ENCODE peak calls at places on chromosome 6, in four cellular contexts. One of them, this sample, is unnamed.

GRCh38 chr6:10801224-10801848 is 37.0 kb downstream of the MAK start:
- DNase-seq in neural crest cell: peak; percentile 54
- DNase-seq in LoVo: peak; percentile 61
- DNase-seq in T-cell: peak; percentile 12
- DNase-seq in this sample: peak; percentile 43

GRCh38 chr6:6603317-6603716 is 14.8 kb downstream of the LY86 start:
- DNase-seq in LoVo: no peak
- DNase-seq in T-cell: no peak
- DNase-seq in neural crest cell: no peak
- DNase-seq in this sample: no peak

GRCh38 chr6:150456902-150457643 is 88.3 kb downstream of the IYD start:
- DNase-seq in T-cell: no peak
- DNase-seq in neural crest cell: no peak
- DNase-seq in LoVo: peak; percentile 8
- DNase-seq in this sample: no peak

GRCh38 chr6:112416885-112417284 is 69.8 kb downstream of the RFPL4B start:
- DNase-seq in LoVo: no peak
- DNase-seq in T-cell: no peak
- DNase-seq in neural crest cell: no peak
- DNase-seq in this sample: no peak

GRCh38 chr6:160137989-160138835 is 16.6 kb downstream of the SLC22A1 start:
- DNase-seq in neural crest cell: peak; percentile 57
- DNase-seq in T-cell: peak; percentile 44
- DNase-seq in LoVo: peak; percentile 61
- DNase-seq in this sample: peak; percentile 41

GRCh38 chr6:143234686-143235085 is 174.0 kb downstream of the AIG1 start:
- DNase-seq in T-cell: no peak
- DNase-seq in neural crest cell: no peak
- DNase-seq in LoVo: no peak
- DNase-seq in this sample: no peak

GRCh38 chr6:37418727-37419126 is 14.3 kb upstream of the CMTR1 start:
- DNase-seq in T-cell: no peak
- DNase-seq in neural crest cell: no peak
- DNase-seq in LoVo: no peak
- DNase-seq in this sample: no peak

GRCh38 chr6:50062051-50062450 is 12.3 kb upstream of the DEFB112 start:
- DNase-seq in LoVo: no peak
- DNase-seq in neural crest cell: no peak
- DNase-seq in T-cell: no peak
- DNase-seq in this sample: no peak

GRCh38 chr6:16690244-16691142 is 70.8 kb downstream of the ATXN1 start:
- DNase-seq in T-cell: no peak
- DNase-seq in neural crest cell: no peak
- DNase-seq in LoVo: no peak
- DNase-seq in this sample: no peak

GRCh38 chr6:2133718-2134310 is 111.6 kb downstream of the GMDS start:
- DNase-seq in LoVo: no peak
- DNase-seq in T-cell: no peak
- DNase-seq in neural crest cell: no peak
- DNase-seq in this sample: no peak

GRCh38 chr6:107841265-107841650 is 17.1 kb upstream of the SCML4 start:
- DNase-seq in LoVo: no peak
- DNase-seq in T-cell: no peak
- DNase-seq in neural crest cell: no peak
- DNase-seq in this sample: no peak

GRCh38 chr6:139373154-139373927 is 1.1 kb downstream of the CITED2 start:
- DNase-seq in neural crest cell: peak; percentile 43
- DNase-seq in LoVo: peak; percentile 64
- DNase-seq in T-cell: peak; percentile 63
- DNase-seq in this sample: peak; percentile 72

GRCh38 chr6:165847407-165848098 is 184.5 kb upstream of the PDE10A start:
- DNase-seq in LoVo: peak; percentile 37
- DNase-seq in neural crest cell: no peak
- DNase-seq in T-cell: no peak
- DNase-seq in this sample: peak; percentile 17

GRCh38 chr6:30154061-30154460 is 7.0 kb downstream of the TRIM10 start:
- DNase-seq in T-cell: no peak
- DNase-seq in LoVo: no peak
- DNase-seq in neural crest cell: no peak
- DNase-seq in this sample: no peak

GRCh38 chr6:104548297-104548696 is 311.4 kb downstream of the HACE1 start:
- DNase-seq in LoVo: no peak
- DNase-seq in T-cell: no peak
- DNase-seq in neural crest cell: no peak
- DNase-seq in this sample: no peak

GRCh38 chr6:130134594-130134993 is 88.2 kb downstream of the SAMD3 start:
- DNase-seq in neural crest cell: no peak
- DNase-seq in LoVo: no peak
- DNase-seq in T-cell: no peak
- DNase-seq in this sample: no peak

GRCh38 chr6:5466459-5466858 is 205.1 kb downstream of the FARS2 start:
- DNase-seq in T-cell: no peak
- DNase-seq in neural crest cell: no peak
- DNase-seq in LoVo: peak; percentile 1
- DNase-seq in this sample: no peak

GRCh38 chr6:44064089-44064947 is 62.9 kb downstream of the MRPL14 start:
- DNase-seq in T-cell: no peak
- DNase-seq in neural crest cell: no peak
- DNase-seq in LoVo: peak; percentile 19
- DNase-seq in this sample: no peak

GRCh38 chr6:3850451-3851203 is 1.5 kb downstream of the FAM50B start:
- DNase-seq in T-cell: peak; percentile 11
- DNase-seq in neural crest cell: no peak
- DNase-seq in LoVo: no peak
- DNase-seq in this sample: peak; percentile 19

GRCh38 chr6:155224031-155224451 is 39.8 kb upstream of the CLDN20 start:
- DNase-seq in neural crest cell: no peak
- DNase-seq in T-cell: no peak
- DNase-seq in LoVo: no peak
- DNase-seq in this sample: no peak

GRCh38 chr6:101080597-101080996 is 199.5 kb upstream of the ASCC3 start:
- DNase-seq in LoVo: peak; percentile 46
- DNase-seq in neural crest cell: no peak
- DNase-seq in T-cell: no peak
- DNase-seq in this sample: no peak

GRCh38 chr6:142153230-142153629 is 6.2 kb downstream of the VTA1 start:
- DNase-seq in T-cell: no peak
- DNase-seq in neural crest cell: no peak
- DNase-seq in LoVo: no peak
- DNase-seq in this sample: no peak

GRCh38 chr6:13391537-13391936 is 63.2 kb upstream of the TBC1D7 start:
- DNase-seq in LoVo: no peak
- DNase-seq in T-cell: no peak
- DNase-seq in neural crest cell: no peak
- DNase-seq in this sample: no peak

GRCh38 chr6:1057490-1058135 is 254.3 kb upstream of the FOXQ1 start:
- DNase-seq in LoVo: no peak
- DNase-seq in T-cell: no peak
- DNase-seq in neural crest cell: no peak
- DNase-seq in this sample: no peak

GRCh38 chr6:129889580-129889979 is 28.5 kb upstream of the TMEM244 start:
- DNase-seq in T-cell: no peak
- DNase-seq in neural crest cell: no peak
- DNase-seq in LoVo: peak; percentile 15
- DNase-seq in this sample: no peak

GRCh38 chr6:149166324-149166723 is 151.2 kb upstream of the TAB2 start:
- DNase-seq in neural crest cell: no peak
- DNase-seq in T-cell: no peak
- DNase-seq in LoVo: no peak
- DNase-seq in this sample: no peak

GRCh38 chr6:16985484-16986284 is 116.2 kb upstream of the STMND1 start:
- DNase-seq in neural crest cell: no peak
- DNase-seq in T-cell: no peak
- DNase-seq in LoVo: no peak
- DNase-seq in this sample: no peak

GRCh38 chr6:51021171-51021570 is 202.5 kb downstream of the TFAP2B start:
- DNase-seq in LoVo: no peak
- DNase-seq in T-cell: no peak
- DNase-seq in neural crest cell: no peak
- DNase-seq in this sample: no peak

GRCh38 chr6:33082702-33083101 is 6.9 kb downstream of the HLA-DPB1 start:
- DNase-seq in neural crest cell: no peak
- DNase-seq in T-cell: no peak
- DNase-seq in LoVo: no peak
- DNase-seq in this sample: no peak

GRCh38 chr6:61203966-61204496 is 1082.0 kb downstream of the KHDRBS2 start:
- DNase-seq in neural crest cell: no peak
- DNase-seq in T-cell: no peak
- DNase-seq in LoVo: no peak
- DNase-seq in this sample: no peak

GRCh38 chr6:166752928-166753721 is 126.1 kb upstream of the RPS6KA2 start:
- DNase-seq in neural crest cell: no peak
- DNase-seq in LoVo: no peak
- DNase-seq in T-cell: no peak
- DNase-seq in this sample: no peak

GRCh38 chr6:129131282-129131681 is 248.3 kb downstream of the LAMA2 start:
- DNase-seq in T-cell: no peak
- DNase-seq in LoVo: no peak
- DNase-seq in neural crest cell: no peak
- DNase-seq in this sample: no peak

GRCh38 chr6:138999949-139000725 is 12.1 kb upstream of the REPS1 start:
- DNase-seq in neural crest cell: no peak
- DNase-seq in LoVo: no peak
- DNase-seq in T-cell: no peak
- DNase-seq in this sample: no peak

GRCh38 chr6:10633216-10633615 is 61.2 kb downstream of the C6orf52 start:
- DNase-seq in T-cell: no peak
- DNase-seq in neural crest cell: no peak
- DNase-seq in LoVo: peak; percentile 29
- DNase-seq in this sample: no peak

This sample was measured in central memory CD4-positive, alpha-beta T cell.